ENCODE peak calls at places on chromosomes 7 and 10, in six cellular contexts. D is mesendoderm, I is IMR-90, S is mesenchymal stem cell, J is H1, X is trophoblast cell. N is an unnamed sample.
A peak's percentile ranks its signal among the peaks of the same experiment; 100 is the strongest.

GRCh38 chr7:40516376-40516775 is 381.6 kb downstream of the SUGCT start:
- DNase-seq in D (no peak), I (peak; percentile 58), S (no peak), J (no peak), X (no peak), N (no peak)

GRCh38 chr7:98868450-98868849 is 1.4 kb downstream of the TMEM130 start:
- DNase-seq in D (no peak), I (no peak), S (no peak), J (no peak), X (no peak), N (no peak)

GRCh38 chr7:116899308-116899707 is 36.9 kb downstream of the CAPZA2 start:
- DNase-seq in D (peak; percentile 4), I (no peak), S (peak; percentile 64), J (no peak), X (no peak), N (no peak)

GRCh38 chr7:86925221-86925620 is 134.2 kb downstream of the ELAPOR2 start:
- DNase-seq in D (no peak), I (no peak), S (no peak), J (no peak), X (no peak), N (no peak)

GRCh38 chr10:14254368-14254767 is 76.4 kb downstream of the FRMD4A start:
- DNase-seq in D (no peak), I (no peak), S (no peak), J (no peak), X (no peak), N (no peak)

GRCh38 chr10:119973261-119973660 is 80.7 kb downstream of the SEC23IP start:
- DNase-seq in D (peak; percentile 36), I (peak; percentile 10), S (no peak), J (no peak), X (peak; percentile 60), N (no peak)

GRCh38 chr7:81501220-81501619 is 268.6 kb downstream of the HGF start:
- DNase-seq in D (no peak), I (peak; percentile 81), S (peak; percentile 55), J (no peak), X (no peak), N (no peak)

GRCh38 chr10:113073549-113074189 is 123.6 kb downstream of the TCF7L2 start:
- DNase-seq in D (peak; percentile 84), I (peak; percentile 97), S (peak; percentile 98), J (no peak), X (peak; percentile 81), N (no peak)

DNA sequence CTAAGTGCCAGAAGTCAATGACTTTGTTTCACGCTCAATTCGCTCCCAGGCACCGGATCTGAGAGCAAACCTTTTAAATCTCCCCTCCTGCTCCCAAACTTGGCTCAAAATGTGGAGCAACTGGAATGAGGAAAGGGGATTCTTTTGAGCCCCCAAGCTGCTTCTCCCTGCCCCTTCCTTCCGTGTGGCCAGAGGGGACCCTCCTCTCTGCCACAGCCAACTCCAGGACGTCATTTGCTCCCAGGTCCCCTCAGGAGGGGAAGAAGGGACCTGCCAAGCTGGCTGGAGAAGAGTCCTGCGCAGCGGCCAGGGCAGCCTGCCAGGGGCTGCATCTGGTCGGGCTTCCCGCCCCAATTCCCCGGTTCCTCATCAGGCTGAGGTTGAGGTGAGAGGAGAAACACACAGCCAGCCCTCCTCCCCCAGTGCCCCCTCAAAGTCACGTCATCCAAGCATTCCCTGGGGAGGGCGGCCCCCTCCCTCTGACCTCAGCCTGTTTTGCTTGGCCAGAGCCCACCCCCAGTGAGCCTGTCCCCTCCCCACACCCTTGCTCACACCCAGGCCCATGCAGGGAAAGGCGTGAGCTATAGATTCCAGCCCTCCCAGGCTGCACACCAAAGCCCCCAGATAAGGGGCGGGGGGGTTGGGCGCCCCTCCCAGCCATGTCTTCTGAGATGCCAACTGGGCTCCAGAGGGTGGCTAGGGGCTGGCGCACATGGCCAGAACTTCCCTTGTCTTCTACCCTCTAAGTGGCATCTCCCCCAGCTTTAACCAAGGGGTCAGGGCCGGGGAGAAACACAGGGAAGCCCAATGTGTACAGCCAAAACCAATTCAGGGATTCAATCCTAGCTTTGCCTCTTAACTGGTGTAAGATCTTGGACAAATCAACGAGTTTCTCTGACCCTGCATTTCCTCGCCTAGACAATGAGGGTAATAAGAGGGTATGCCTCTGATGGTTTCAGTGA is 35.0 kb downstream of the SH3PXD2A start:
- DNase-seq in D (no peak), I (peak; percentile 60), S (no peak), J (no peak), X (no peak), N (no peak)
- H3K9ac ChIP-seq in D (peak overlapping the region; percentile 32), I (no peak overlapping the region), S (peak overlapping the region; percentile 18), J (no peak overlapping the region), X (no peak overlapping the region), N (no peak overlapping the region)

GRCh38 chr10:44293306-44293778 is 91.6 kb downstream of the CXCL12 start:
- DNase-seq in D (no peak), I (no peak), S (peak; percentile 38), J (peak; percentile 64), X (no peak), N (no peak)
- H3K4me3 ChIP-seq in D (peak overlapping the region; percentile 17), I (no peak overlapping the region), S (peak overlapping the region; percentile 26), J (peak overlapping the region; percentile 36), X (no peak overlapping the region), N (peak overlapping the region; percentile 68)

GRCh38 chr10:17474595-17474994 is 20.2 kb upstream of the ST8SIA6 start:
- DNase-seq in D (peak; percentile 8), I (peak; percentile 11), S (peak; percentile 22), J (no peak), X (no peak), N (no peak)
- H3K23ac ChIP-seq in D (no peak overlapping the region), I (peak overlapping the region; percentile 89), S (no peak overlapping the region), J (no peak overlapping the region), X (no peak overlapping the region), N (no peak overlapping the region)

GRCh38 chr7:27147211-27148030 is at the start of gene HOXA6:
- DNase-seq in D (no peak), I (peak; percentile 67), S (no peak), J (peak; percentile 56), X (no peak), N (no peak)
- H3K9ac ChIP-seq in D (no peak within 1 kb of the TSS), I (peak within 1 kb of the TSS; percentile 75), S (peak within 1 kb of the TSS; percentile 90), J (no peak within 1 kb of the TSS), X (no peak within 1 kb of the TSS), N (no peak within 1 kb of the TSS)

GRCh38 chr10:131902211-131902610 is 1.4 kb downstream of the PPP2R2D start:
- DNase-seq in D (no peak), I (no peak), S (no peak), J (no peak), X (no peak), N (no peak)
- H3K4me3 ChIP-seq in D (no peak overlapping the region), I (no peak overlapping the region), S (peak overlapping the region; percentile 87), J (peak overlapping the region; percentile 72), X (no peak overlapping the region), N (no peak overlapping the region)

GRCh38 chr10:17644485-17644964 is 574 bp downstream of the STAM start:
- DNase-seq in D (no peak), I (peak; percentile 30), S (no peak), J (no peak), X (peak; percentile 38), N (no peak)
- H3K23ac ChIP-seq in D (no peak overlapping the region), I (peak overlapping the region; percentile 96), S (no peak overlapping the region), J (no peak overlapping the region), X (no peak overlapping the region), N (no peak overlapping the region)

GRCh38 chr10:79235765-79236755 is 111.2 kb upstream of the PPIF start:
- DNase-seq in D (no peak), I (no peak), S (no peak), J (no peak), X (no peak), N (no peak)

GRCh38 chr10:79239275-79239779 is 107.9 kb upstream of the PPIF start:
- DNase-seq in D (peak; percentile 87), I (peak; percentile 80), S (peak; percentile 79), J (peak; percentile 60), X (peak; percentile 97), N (peak; percentile 73)

GRCh38 chr10:79237801-79238520 is 109.3 kb upstream of the PPIF start:
- DNase-seq in D (peak; percentile 59), I (no peak), S (no peak), J (no peak), X (peak; percentile 38), N (no peak)

GRCh38 chr10:79239930-79240713 is 107.1 kb upstream of the PPIF start:
- DNase-seq in D (peak; percentile 98), I (no peak), S (peak; percentile 76), J (peak; percentile 77), X (peak; percentile 95), N (peak; percentile 83)

GRCh38 chr10:79238606-79239005 is 108.7 kb upstream of the PPIF start:
- DNase-seq in D (no peak), I (peak; percentile 63), S (no peak), J (no peak), X (peak; percentile 77), N (no peak)
- H3K9ac ChIP-seq in D (no peak overlapping the region), I (no peak overlapping the region), S (no peak overlapping the region), J (no peak overlapping the region), X (no peak overlapping the region), N (no peak overlapping the region)

GRCh38 chr10:80196270-80196949 is 8.9 kb downstream of the ANXA11 start:
- DNase-seq in D (no peak), I (peak; percentile 61), S (no peak), J (no peak), X (peak; percentile 14), N (no peak)
- H3K4me3 ChIP-seq in D (no peak overlapping the region), I (no peak overlapping the region), S (no peak overlapping the region), J (no peak overlapping the region), X (no peak overlapping the region), N (no peak overlapping the region)

GRCh38 chr7:148911626-148912025 is 27.5 kb upstream of the EZH2 start:
- DNase-seq in D (no peak), I (no peak), S (no peak), J (no peak), X (no peak), N (no peak)
- H3K23ac ChIP-seq in D (no peak overlapping the region), I (no peak overlapping the region), S (no peak overlapping the region), J (no peak overlapping the region), X (no peak overlapping the region), N (no peak overlapping the region)